ENCODE peak calls at places on chromosomes 5 and 9, in nine cellular contexts. D is left ventricle myocardium inferior, O is HCT116, Z is HepG2, G is A549, E is upper lobe of right lung, L is cardiac muscle cell, Y is colonic mucosa, Q is coronary artery. P is an unnamed sample.

GRCh38 chr5:143418140-143418866 is 14.8 kb upstream of the NR3C1 start:
- DNase-seq in D (no peak), O (no peak), Z (peak), G (no peak), E (no peak), L (no peak), Y (no peak), Q (no peak), P (no peak)

GRCh38 chr5:155883966-155884555 is 442.9 kb upstream of the SGCD start:
- DNase-seq in D (no peak), O (no peak), Z (no peak), G (peak), E (no peak), L (no peak), Y (no peak), Q (no peak), P (no peak)

GRCh38 chr5:168260353-168261211 is 30.9 kb upstream of the WWC1 start:
- DNase-seq in D (no peak), O (no peak), Z (no peak), G (no peak), E (no peak), L (peak), Y (peak), Q (no peak), P (no peak)

GRCh38 chr5:72378636-72379289 is 58.6 kb downstream of the PTCD2 start:
- DNase-seq in D (no peak), O (no peak), Z (no peak), G (peak), E (no peak), L (peak), Y (no peak), Q (no peak), P (peak)

GRCh38 chr9:83405674-83406255 is 132.4 kb downstream of the FRMD3 start:
- DNase-seq in D (no peak), O (no peak), Z (no peak), G (no peak), E (no peak), L (peak), Y (no peak), Q (no peak), P (no peak)

GRCh38 chr9:134188421-134189166 is 24.2 kb upstream of the RNU6ATAC start:
- DNase-seq in D (no peak), O (no peak), Z (no peak), G (no peak), E (peak), L (peak), Y (no peak), Q (no peak), P (no peak)

GRCh38 chr5:140713562-140714094 is 13.4 kb downstream of the ZMAT2 start:
- DNase-seq in D (no peak), O (no peak), Z (no peak), G (no peak), E (no peak), L (no peak), Y (no peak), Q (no peak), P (no peak)

GRCh38 chr9:127898433-127899199 is 787 bp downstream of the ST6GALNAC6 start:
- DNase-seq in D (no peak), O (no peak), Z (peak), G (no peak), E (no peak), L (peak), Y (peak), Q (peak), P (peak)

GRCh38 chr5:149799119-149799623 is 69.1 kb downstream of the PPARGC1B start:
- DNase-seq in D (peak), O (no peak), Z (peak), G (peak), E (no peak), L (peak), Y (peak), Q (no peak), P (peak)

GRCh38 chr9:33187519-33188218 is 20.5 kb upstream of the B4GALT1 start:
- DNase-seq in D (peak), O (no peak), Z (no peak), G (no peak), E (no peak), L (peak), Y (peak), Q (no peak), P (peak)

GRCh38 chr9:99807276-99807852 is 14.3 kb upstream of the NR4A3 start:
- DNase-seq in D (peak), O (no peak), Z (peak), G (peak), E (peak), L (peak), Y (peak), Q (no peak), P (no peak)

DNA sequence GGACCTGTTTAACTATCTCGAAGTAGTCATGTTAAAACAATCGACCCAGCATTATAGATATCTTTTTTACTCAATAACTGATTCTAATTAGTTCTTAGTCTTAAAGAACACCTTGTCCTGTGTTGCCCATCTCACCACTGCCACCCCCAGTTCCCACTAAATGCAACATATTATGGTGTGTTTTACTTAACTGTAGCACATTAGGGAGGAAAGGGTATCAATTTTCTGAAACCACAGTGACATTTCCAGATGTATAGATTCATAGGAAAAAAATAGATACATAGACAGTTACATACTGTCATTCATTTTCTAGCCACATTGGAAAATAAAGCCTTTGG is 221.1 kb downstream of the MEF2C start:
- DNase-seq in D (no peak), O (no peak), Z (no peak), G (no peak), E (no peak), L (no peak), Y (no peak), Q (no peak), P (no peak)
- H3K4me3 ChIP-seq in D (no peak), O (peak), Z (no peak), G (no peak), E (no peak), L (no peak), Y (no peak), Q (peak), P (no peak)

DNA sequence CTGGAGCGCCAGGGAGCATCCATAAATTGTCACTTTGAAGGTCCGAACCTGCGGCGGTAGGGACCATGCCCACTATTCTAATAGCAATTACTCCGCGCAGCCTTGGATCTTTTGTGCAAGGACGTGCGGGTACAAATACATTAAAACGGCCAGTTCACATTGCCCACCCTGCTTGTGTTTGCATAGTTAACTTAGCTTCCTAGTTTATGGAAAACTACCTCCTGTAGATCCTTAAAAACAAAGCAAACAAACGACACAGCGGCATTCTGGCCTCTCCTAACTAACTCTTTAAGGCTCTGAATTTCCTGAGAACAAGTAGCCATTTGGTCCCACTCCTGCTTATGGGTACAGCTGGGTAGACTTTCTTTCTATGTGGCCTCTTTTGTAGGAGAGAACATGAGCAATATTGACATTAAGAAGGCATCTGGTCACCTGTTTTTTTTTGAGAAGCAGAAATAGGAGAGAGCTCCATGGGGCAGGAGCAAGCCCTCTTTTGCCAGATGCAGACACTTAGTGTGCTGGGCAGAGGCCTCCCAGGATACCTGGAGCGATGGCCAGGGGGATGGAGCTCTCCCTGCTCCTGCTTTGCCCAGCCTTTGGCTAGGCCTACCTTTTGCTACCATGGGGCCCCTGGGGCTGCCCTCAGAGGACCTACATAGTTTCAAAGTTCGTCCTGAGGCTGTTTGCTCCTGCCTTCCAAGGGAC is 2.1 kb upstream of the STC2 start:
- DNase-seq in D (no peak), O (no peak), Z (peak), G (no peak), E (no peak), L (no peak), Y (no peak), Q (no peak), P (no peak)
- H3K4me3 ChIP-seq in D (peak), O (peak), Z (peak), G (peak), E (peak), L (peak), Y (no peak), Q (peak), P (peak)

DNA sequence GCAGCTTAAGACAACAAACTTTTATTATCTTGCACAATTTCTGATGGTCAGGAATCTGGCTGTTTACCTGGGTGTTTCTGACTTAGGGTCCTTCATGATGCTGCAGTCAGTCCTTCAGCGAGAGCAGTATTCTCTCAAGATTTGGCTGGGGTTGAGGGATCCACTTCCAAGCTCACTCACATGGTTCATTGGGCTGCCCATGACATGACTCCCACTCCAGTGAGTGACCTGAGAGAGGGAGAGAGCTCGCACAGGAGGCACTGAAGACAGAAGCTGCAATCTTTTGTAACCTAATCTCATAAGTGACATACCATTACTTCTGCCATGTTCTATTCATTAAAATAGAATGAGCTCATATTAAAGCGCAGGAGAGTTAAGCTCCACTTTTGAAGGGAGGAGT is 212.6 kb downstream of the SPATA31D1 start:
- DNase-seq in D (no peak), O (no peak), Z (no peak), G (no peak), E (no peak), L (no peak), Y (no peak), Q (no peak), P (no peak)
- H3K4me3 ChIP-seq in D (no peak), O (no peak), Z (no peak), G (no peak), E (no peak), L (no peak), Y (no peak), Q (no peak), P (no peak)

GRCh38 chr9:71896762-71897161 is 14.2 kb downstream of the ABHD17B start:
- DNase-seq in D (no peak), O (no peak), Z (no peak), G (no peak), E (no peak), L (no peak), Y (no peak), Q (no peak), P (no peak)

GRCh38 chr9:71897573-71897972 is 13.4 kb downstream of the ABHD17B start:
- DNase-seq in D (no peak), O (no peak), Z (no peak), G (no peak), E (no peak), L (no peak), Y (no peak), Q (no peak), P (no peak)

GRCh38 chr9:71891557-71892189 is 19.3 kb downstream of the ABHD17B start:
- DNase-seq in D (no peak), O (no peak), Z (no peak), G (no peak), E (no peak), L (no peak), Y (no peak), Q (no peak), P (no peak)

GRCh38 chr9:71895955-71896354 is 15.0 kb downstream of the ABHD17B start:
- DNase-seq in D (no peak), O (no peak), Z (no peak), G (no peak), E (no peak), L (peak), Y (no peak), Q (no peak), P (no peak)

GRCh38 chr9:71895122-71895521 is 15.9 kb downstream of the ABHD17B start:
- DNase-seq in D (no peak), O (no peak), Z (no peak), G (no peak), E (no peak), L (peak), Y (no peak), Q (no peak), P (no peak)
- H3K4me3 ChIP-seq in D (no peak), O (no peak), Z (no peak), G (no peak), E (no peak), L (no peak), Y (no peak), Q (no peak), P (no peak)

GRCh38 chr9:35686222-35687203 is 3.2 kb downstream of the TPM2 start:
- DNase-seq in D (peak), O (no peak), Z (no peak), G (no peak), E (no peak), L (peak), Y (no peak), Q (no peak), P (peak)
- H3K4me3 ChIP-seq in D (peak), O (no peak), Z (no peak), G (no peak), E (peak), L (no peak), Y (no peak), Q (peak), P (peak)

DNA sequence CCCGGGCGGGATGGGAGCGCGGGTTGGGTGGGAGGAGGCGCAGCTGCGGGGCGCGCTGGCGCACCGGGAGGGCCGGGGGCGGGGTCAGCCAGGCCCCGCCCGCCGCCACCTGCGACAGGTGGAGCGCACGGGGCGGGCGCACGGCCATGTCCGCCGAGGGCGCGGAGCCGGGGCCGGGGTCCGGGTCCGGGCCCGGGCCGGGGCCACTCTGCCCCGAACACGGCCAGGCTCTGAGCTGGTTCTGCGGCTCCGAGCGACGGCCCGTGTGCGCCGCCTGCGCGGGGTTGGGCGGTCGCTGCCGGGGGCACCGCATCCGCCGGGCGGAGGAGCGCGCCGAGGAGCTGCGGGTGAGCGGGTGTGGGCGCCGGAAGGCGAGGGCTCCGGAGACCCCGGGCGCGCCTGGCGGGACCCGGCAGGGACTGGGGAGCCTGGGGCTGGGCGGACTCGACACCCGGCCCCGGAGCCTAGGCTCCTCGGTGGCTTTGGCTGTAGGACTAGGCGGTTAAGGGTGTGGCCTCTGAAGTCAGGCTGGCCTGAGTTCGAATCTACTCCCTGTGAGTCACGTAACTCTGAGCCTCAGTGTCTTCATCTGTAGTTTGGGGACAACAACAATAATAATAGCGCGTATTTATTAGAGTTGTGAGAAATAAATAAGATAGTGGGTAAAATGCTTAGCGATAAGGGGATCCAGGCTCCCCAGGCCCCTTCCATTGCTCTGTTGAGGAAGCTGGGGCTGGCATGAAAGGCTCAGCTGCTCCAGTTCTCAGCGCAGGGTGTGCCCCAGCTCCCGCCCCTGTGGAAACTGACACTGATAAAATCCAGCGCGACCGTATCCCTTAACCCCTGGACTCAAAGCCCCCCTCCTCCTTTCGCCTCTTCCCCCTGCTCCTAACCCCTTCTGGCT is at the start of gene BSPRY:
- DNase-seq in D (no peak), O (peak), Z (no peak), G (no peak), E (peak), L (no peak), Y (peak), Q (no peak), P (no peak)
- H3K4me3 ChIP-seq in D (peak), O (peak), Z (peak), G (peak), E (peak), L (peak), Y (peak), Q (peak), P (peak)

GRCh38 chr9:22682536-22683392 is 236.1 kb downstream of the DMRTA1 start:
- DNase-seq in D (no peak), O (no peak), Z (no peak), G (peak), E (no peak), L (no peak), Y (no peak), Q (no peak), P (peak)
- H3K4me3 ChIP-seq in D (no peak), O (no peak), Z (no peak), G (no peak), E (no peak), L (no peak), Y (no peak), Q (no peak), P (no peak)

GRCh38 chr9:92740015-92740408 is 24.6 kb downstream of the BICD2 start:
- DNase-seq in D (no peak), O (no peak), Z (no peak), G (no peak), E (no peak), L (peak), Y (no peak), Q (no peak), P (no peak)
- H3K4me3 ChIP-seq in D (peak), O (no peak), Z (no peak), G (no peak), E (peak), L (no peak), Y (no peak), Q (no peak), P (no peak)

P was measured in skeletal muscle cell.